ENCODE peak calls at places on chromosomes 3 and 15, in five cellular contexts. One of them, this sample, is unnamed.

GRCh38 chr3:8239095-8239494 is 262.5 kb upstream of the LMCD1 start:
- DNase-seq in AG10803: no peak
- DNase-seq in left ventricle myocardium inferior: no peak
- DNase-seq in adrenal gland: no peak
- DNase-seq in nephron progenitor cell: no peak
- DNase-seq in this sample: no peak

GRCh38 chr15:88465633-88466219 is 1.5 kb downstream of the MRPL46 start:
- DNase-seq in AG10803: peak; percentile 43
- DNase-seq in left ventricle myocardium inferior: no peak
- DNase-seq in adrenal gland: peak; percentile 83
- DNase-seq in nephron progenitor cell: no peak
- DNase-seq in this sample: no peak

GRCh38 chr3:125121246-125122010 is 65.6 kb upstream of the HEG1 start:
- DNase-seq in AG10803: no peak
- DNase-seq in left ventricle myocardium inferior: no peak
- DNase-seq in adrenal gland: no peak
- DNase-seq in nephron progenitor cell: no peak
- DNase-seq in this sample: no peak

GRCh38 chr3:64741344-64741743 is 53.5 kb upstream of the ADAMTS9 start:
- DNase-seq in AG10803: peak; percentile 69
- DNase-seq in left ventricle myocardium inferior: no peak
- DNase-seq in adrenal gland: no peak
- DNase-seq in nephron progenitor cell: no peak
- DNase-seq in this sample: no peak

GRCh38 chr3:99895706-99896441 is 78.2 kb downstream of the CMSS1 start:
- DNase-seq in AG10803: peak; percentile 92
- DNase-seq in left ventricle myocardium inferior: no peak
- DNase-seq in adrenal gland: no peak
- DNase-seq in nephron progenitor cell: no peak
- DNase-seq in this sample: no peak

GRCh38 chr3:127457094-127457475 is 133.4 kb downstream of the TPRA1 start:
- DNase-seq in AG10803: peak; percentile 36
- DNase-seq in left ventricle myocardium inferior: peak; percentile 22
- DNase-seq in adrenal gland: peak; percentile 59
- DNase-seq in nephron progenitor cell: peak; percentile 59
- DNase-seq in this sample: peak; percentile 43

GRCh38 chr3:185313693-185314246 is 49.2 kb upstream of the MAP3K13 start:
- DNase-seq in AG10803: no peak
- DNase-seq in left ventricle myocardium inferior: no peak
- DNase-seq in adrenal gland: peak; percentile 61
- DNase-seq in nephron progenitor cell: no peak
- DNase-seq in this sample: peak; percentile 68

GRCh38 chr15:56247266-56247665 is 3.6 kb upstream of the RFX7 start:
- DNase-seq in AG10803: no peak
- DNase-seq in left ventricle myocardium inferior: no peak
- DNase-seq in adrenal gland: no peak
- DNase-seq in nephron progenitor cell: no peak
- DNase-seq in this sample: no peak

GRCh38 chr3:12421132-12421531 is 63.1 kb upstream of the TSEN2 start:
- DNase-seq in AG10803: no peak
- DNase-seq in left ventricle myocardium inferior: no peak
- DNase-seq in adrenal gland: no peak
- DNase-seq in nephron progenitor cell: no peak
- DNase-seq in this sample: no peak

GRCh38 chr3:107085261-107085660 is 292.0 kb upstream of the CCDC54 start:
- DNase-seq in AG10803: peak; percentile 18
- DNase-seq in left ventricle myocardium inferior: no peak
- DNase-seq in adrenal gland: no peak
- DNase-seq in nephron progenitor cell: no peak
- DNase-seq in this sample: no peak

GRCh38 chr3:192444096-192444790 is 283.1 kb downstream of the FGF12 start:
- DNase-seq in AG10803: peak; percentile 55
- DNase-seq in left ventricle myocardium inferior: peak; percentile 43
- DNase-seq in adrenal gland: peak; percentile 79
- DNase-seq in nephron progenitor cell: peak; percentile 79
- DNase-seq in this sample: peak; percentile 82

GRCh38 chr3:186496635-186497034 is 47.5 kb downstream of the CRYGS start:
- DNase-seq in AG10803: no peak
- DNase-seq in left ventricle myocardium inferior: no peak
- DNase-seq in adrenal gland: no peak
- DNase-seq in nephron progenitor cell: no peak
- DNase-seq in this sample: no peak

GRCh38 chr3:104846270-104846669 is 520.4 kb upstream of the ALCAM start:
- DNase-seq in AG10803: peak; percentile 37
- DNase-seq in left ventricle myocardium inferior: no peak
- DNase-seq in adrenal gland: no peak
- DNase-seq in nephron progenitor cell: no peak
- DNase-seq in this sample: no peak

GRCh38 chr3:72143322-72143721 is 358.4 kb upstream of the PROK2 start:
- DNase-seq in AG10803: peak; percentile 39
- DNase-seq in left ventricle myocardium inferior: no peak
- DNase-seq in adrenal gland: no peak
- DNase-seq in nephron progenitor cell: no peak
- DNase-seq in this sample: no peak

GRCh38 chr3:130896101-130896500 is 2.2 kb downstream of the ATP2C1 start:
- DNase-seq in AG10803: no peak
- DNase-seq in left ventricle myocardium inferior: no peak
- DNase-seq in adrenal gland: no peak
- DNase-seq in nephron progenitor cell: no peak
- DNase-seq in this sample: no peak

GRCh38 chr15:45262906-45263456 is 10.9 kb downstream of the SLC28A2 start:
- DNase-seq in AG10803: no peak
- DNase-seq in left ventricle myocardium inferior: no peak
- DNase-seq in adrenal gland: no peak
- DNase-seq in nephron progenitor cell: no peak
- DNase-seq in this sample: no peak

GRCh38 chr3:52712291-52713212 is 6.6 kb downstream of the SPCS1 start:
- DNase-seq in AG10803: no peak
- DNase-seq in left ventricle myocardium inferior: no peak
- DNase-seq in adrenal gland: no peak
- DNase-seq in nephron progenitor cell: no peak
- DNase-seq in this sample: no peak

GRCh38 chr3:120497318-120497717 is 46.5 kb upstream of the FSTL1 start:
- DNase-seq in AG10803: peak; percentile 89
- DNase-seq in left ventricle myocardium inferior: no peak
- DNase-seq in adrenal gland: no peak
- DNase-seq in nephron progenitor cell: no peak
- DNase-seq in this sample: no peak

GRCh38 chr3:7978104-7978457 is 523.5 kb upstream of the LMCD1 start:
- DNase-seq in AG10803: no peak
- DNase-seq in left ventricle myocardium inferior: peak; percentile 28
- DNase-seq in adrenal gland: no peak
- DNase-seq in nephron progenitor cell: no peak
- DNase-seq in this sample: peak; percentile 28

GRCh38 chr3:66039590-66039887 is 821 bp upstream of the MAGI1 start:
- DNase-seq in AG10803: peak; percentile 38
- DNase-seq in left ventricle myocardium inferior: peak; percentile 39
- DNase-seq in adrenal gland: peak; percentile 65
- DNase-seq in nephron progenitor cell: peak; percentile 56
- DNase-seq in this sample: peak; percentile 51

GRCh38 chr3:31253782-31254181 is 278.9 kb upstream of the STT3B start:
- DNase-seq in AG10803: peak; percentile 61
- DNase-seq in left ventricle myocardium inferior: no peak
- DNase-seq in adrenal gland: no peak
- DNase-seq in nephron progenitor cell: no peak
- DNase-seq in this sample: no peak

GRCh38 chr3:37170097-37170496 is 4.3 kb downstream of the LRRFIP2 start:
- DNase-seq in AG10803: no peak
- DNase-seq in left ventricle myocardium inferior: no peak
- DNase-seq in adrenal gland: no peak
- DNase-seq in nephron progenitor cell: no peak
- DNase-seq in this sample: no peak

GRCh38 chr3:28940530-28940929 is 340.3 kb upstream of the RBMS3 start:
- DNase-seq in AG10803: peak; percentile 95
- DNase-seq in left ventricle myocardium inferior: no peak
- DNase-seq in adrenal gland: peak; percentile 16
- DNase-seq in nephron progenitor cell: no peak
- DNase-seq in this sample: peak; percentile 64

GRCh38 chr15:87733005-87733404 is 523.5 kb downstream of the NTRK3 start:
- DNase-seq in AG10803: peak; percentile 13
- DNase-seq in left ventricle myocardium inferior: no peak
- DNase-seq in adrenal gland: no peak
- DNase-seq in nephron progenitor cell: peak; percentile 17
- DNase-seq in this sample: no peak

GRCh38 chr15:95162069-95162468 is 930.7 kb downstream of the MCTP2 start:
- DNase-seq in AG10803: peak; percentile 85
- DNase-seq in left ventricle myocardium inferior: no peak
- DNase-seq in adrenal gland: no peak
- DNase-seq in nephron progenitor cell: no peak
- DNase-seq in this sample: no peak

GRCh38 chr3:101857279-101857678 is 8.0 kb downstream of the NFKBIZ start:
- DNase-seq in AG10803: no peak
- DNase-seq in left ventricle myocardium inferior: no peak
- DNase-seq in adrenal gland: no peak
- DNase-seq in nephron progenitor cell: no peak
- DNase-seq in this sample: no peak

GRCh38 chr3:64058592-64058991 is 35.3 kb upstream of the PSMD6 start:
- DNase-seq in AG10803: no peak
- DNase-seq in left ventricle myocardium inferior: no peak
- DNase-seq in adrenal gland: no peak
- DNase-seq in nephron progenitor cell: no peak
- DNase-seq in this sample: no peak

GRCh38 chr3:37987751-37988179 is 2.8 kb upstream of the VILL start:
- DNase-seq in AG10803: no peak
- DNase-seq in left ventricle myocardium inferior: no peak
- DNase-seq in adrenal gland: no peak
- DNase-seq in nephron progenitor cell: no peak
- DNase-seq in this sample: no peak

GRCh38 chr3:126126292-126126691 is 42.4 kb upstream of the SLC41A3 start:
- DNase-seq in AG10803: no peak
- DNase-seq in left ventricle myocardium inferior: no peak
- DNase-seq in adrenal gland: peak; percentile 7
- DNase-seq in nephron progenitor cell: no peak
- DNase-seq in this sample: no peak

DNA sequence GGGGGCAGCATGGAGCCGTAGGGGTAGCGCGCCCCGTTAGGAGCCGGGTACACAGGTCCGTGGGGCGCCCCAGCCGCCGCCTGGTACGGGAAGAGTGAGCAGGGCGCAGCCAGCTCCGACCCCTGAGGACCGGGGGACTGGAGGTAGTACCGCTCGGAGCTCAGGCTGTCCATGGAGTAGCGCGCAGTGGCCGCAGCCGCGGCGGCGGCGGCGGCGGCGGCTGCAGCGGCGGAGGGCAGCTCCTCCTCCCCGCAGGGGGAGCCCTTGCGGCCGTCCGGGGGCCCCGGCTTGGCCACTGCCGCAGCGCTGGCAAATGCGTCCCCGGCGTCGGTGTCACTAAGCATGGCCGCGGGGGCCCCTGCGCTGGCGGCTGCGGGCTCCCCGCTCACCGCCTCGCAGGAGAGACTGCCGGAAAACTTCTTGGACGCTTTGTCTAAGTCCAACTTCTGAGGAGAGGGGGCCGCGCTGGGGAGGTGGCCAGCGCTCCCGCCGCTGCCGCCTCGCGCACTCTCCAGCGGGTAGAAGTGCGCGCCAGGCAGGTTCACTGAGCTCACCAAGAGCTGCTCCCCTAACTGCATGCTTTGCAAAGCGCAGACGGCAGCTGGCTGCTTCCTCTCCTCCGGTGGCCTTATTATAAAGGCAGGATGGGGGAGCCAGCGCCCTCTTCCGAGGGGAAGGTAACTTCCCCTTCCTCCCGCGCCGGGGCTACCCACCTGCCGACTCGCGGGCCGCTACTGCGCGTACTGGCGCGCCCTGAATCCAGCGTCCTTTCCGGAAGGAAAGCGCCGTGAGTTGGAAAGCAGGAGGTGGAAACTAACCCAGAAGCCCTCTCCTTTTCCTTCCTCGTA is at the start of gene EOMES:
- DNase-seq in AG10803: no peak
- DNase-seq in left ventricle myocardium inferior: no peak
- DNase-seq in adrenal gland: no peak
- DNase-seq in nephron progenitor cell: peak; percentile 64
- DNase-seq in this sample: peak; percentile 38
- TF ChIP-seq CTCF in AG10803: no peak
- TF ChIP-seq CTCF in left ventricle myocardium inferior: peak; percentile 36
- TF ChIP-seq CTCF in adrenal gland: no peak
- TF ChIP-seq CTCF in nephron progenitor cell: peak; percentile 5
- TF ChIP-seq CTCF in this sample: peak; percentile 7

GRCh38 chr15:77255385-77255784 is 164.5 kb downstream of the PEAK1 start:
- DNase-seq in AG10803: no peak
- DNase-seq in left ventricle myocardium inferior: no peak
- DNase-seq in adrenal gland: no peak
- DNase-seq in nephron progenitor cell: no peak
- DNase-seq in this sample: no peak
- TF ChIP-seq CTCF in AG10803: no peak
- TF ChIP-seq CTCF in left ventricle myocardium inferior: no peak
- TF ChIP-seq CTCF in adrenal gland: no peak
- TF ChIP-seq CTCF in nephron progenitor cell: no peak
- TF ChIP-seq CTCF in this sample: no peak

DNA sequence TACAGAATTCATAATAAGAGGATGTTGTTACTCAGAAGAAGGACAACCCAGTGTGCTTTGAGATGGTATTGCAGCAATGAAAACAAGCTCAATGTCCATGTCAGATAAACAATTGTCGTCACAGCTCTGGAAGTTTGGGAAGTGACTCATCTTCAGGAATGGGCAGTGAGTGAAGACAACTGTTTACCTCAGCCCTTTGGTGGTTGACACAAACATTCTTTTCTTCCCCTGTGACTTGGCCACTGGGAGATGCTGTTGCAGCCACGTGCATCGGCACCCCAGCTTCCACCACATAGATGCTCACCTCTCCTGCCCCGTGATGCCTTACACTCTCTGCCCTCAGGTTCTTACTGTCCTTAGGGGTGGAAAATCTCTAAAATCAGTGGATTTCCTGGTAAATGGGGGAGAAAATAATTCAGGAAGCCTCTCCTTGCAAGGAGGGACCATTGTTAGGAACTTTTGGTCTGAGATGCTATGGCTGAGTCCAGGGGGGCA is 114.1 kb upstream of the GALNT15 start:
- DNase-seq in AG10803: peak; percentile 100
- DNase-seq in left ventricle myocardium inferior: no peak
- DNase-seq in adrenal gland: peak; percentile 67
- DNase-seq in nephron progenitor cell: no peak
- DNase-seq in this sample: peak; percentile 56
- TF ChIP-seq CTCF in AG10803: peak; percentile 58
- TF ChIP-seq CTCF in left ventricle myocardium inferior: no peak
- TF ChIP-seq CTCF in adrenal gland: no peak
- TF ChIP-seq CTCF in nephron progenitor cell: no peak
- TF ChIP-seq CTCF in this sample: no peak

DNA sequence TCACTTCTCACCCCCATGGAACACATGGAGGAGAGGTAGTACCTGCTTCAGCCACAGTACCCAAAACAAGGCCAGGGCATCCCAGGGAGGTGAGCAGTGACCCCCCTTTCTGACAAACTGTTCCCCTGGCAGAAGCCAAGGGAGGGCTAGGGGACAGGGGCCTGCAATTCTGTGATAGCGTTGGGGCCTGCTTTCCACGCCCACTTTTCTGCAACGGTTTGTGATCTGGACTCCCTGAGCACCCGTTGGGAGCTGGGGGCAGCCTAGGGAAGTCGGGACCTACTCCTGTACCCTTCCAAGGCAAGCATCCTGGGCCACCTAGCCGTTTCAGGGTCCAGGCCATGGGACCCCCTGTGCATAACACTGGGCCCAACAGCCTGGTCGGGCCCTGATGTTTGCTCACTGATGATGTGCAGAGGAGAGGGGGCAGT is 996 bp upstream of the DNAJA4 start:
- DNase-seq in AG10803: no peak
- DNase-seq in left ventricle myocardium inferior: no peak
- DNase-seq in adrenal gland: no peak
- DNase-seq in nephron progenitor cell: no peak
- DNase-seq in this sample: no peak
- TF ChIP-seq CTCF in AG10803: no peak
- TF ChIP-seq CTCF in left ventricle myocardium inferior: no peak
- TF ChIP-seq CTCF in adrenal gland: no peak
- TF ChIP-seq CTCF in nephron progenitor cell: no peak
- TF ChIP-seq CTCF in this sample: peak; percentile 22

This sample was measured in testis.